ENCODE peak calls at places on chromosomes 11 and 22, in four cellular contexts. U is HCT116, T is SK-N-SH, K is A549. Y is an unnamed sample.

GRCh38 chr11:125951731-125952130 is 5.9 kb downstream of the VSIG10L2 start:
- DNase-seq in T (peak; percentile 78), U (no peak), K (no peak), Y (no peak)

GRCh38 chr11:6655020-6655789 is 404 bp downstream of the DCHS1 start:
- DNase-seq in T (peak; percentile 78), U (no peak), K (no peak), Y (peak; percentile 41)

GRCh38 chr11:128235446-128235845 is 351.9 kb downstream of the ETS1 start:
- DNase-seq in T (peak; percentile 23), U (no peak), K (no peak), Y (peak; percentile 5)

GRCh38 chr22:29633514-29634312 is 30.3 kb downstream of the NF2 start:
- DNase-seq in K (no peak), U (no peak), T (no peak), Y (no peak)

GRCh38 chr11:3983101-3983500 is 111.5 kb upstream of the RRM1 start:
- DNase-seq in T (no peak), K (no peak), U (no peak), Y (no peak)

GRCh38 chr11:134725939-134726639 is 314.0 kb upstream of the B3GAT1 start:
- DNase-seq in K (peak; percentile 19), T (peak; percentile 42), U (peak; percentile 35), Y (peak; percentile 77)

GRCh38 chr11:12889243-12889642 is 119.9 kb upstream of the RASSF10 start:
- DNase-seq in K (no peak), T (no peak), U (no peak), Y (no peak)

GRCh38 chr11:86495341-86495740 is 120.7 kb downstream of the CCDC81 start:
- DNase-seq in K (no peak), U (no peak), T (peak; percentile 27), Y (no peak)

GRCh38 chr22:45453764-45454163 is 40.3 kb downstream of the RIBC2 start:
- DNase-seq in U (no peak), K (no peak), T (no peak), Y (no peak)

GRCh38 chr11:86442827-86443226 is 68.1 kb downstream of the CCDC81 start:
- DNase-seq in U (no peak), K (no peak), T (no peak), Y (no peak)

GRCh38 chr11:26623076-26623666 is 51.1 kb upstream of the MUC15 start:
- DNase-seq in U (no peak), T (no peak), K (peak; percentile 42), Y (no peak)

GRCh38 chr11:19864141-19865120 is 151.8 kb downstream of the NAV2 start:
- DNase-seq in T (no peak), K (no peak), U (no peak), Y (peak; percentile 43)

GRCh38 chr11:77510095-77510494 is 36.2 kb upstream of the PAK1 start:
- DNase-seq in K (no peak), U (no peak), T (no peak), Y (no peak)

GRCh38 chr11:64754124-64754918 is 5.5 kb downstream of the PYGM start:
- DNase-seq in U (no peak), K (no peak), T (no peak), Y (no peak)

GRCh38 chr11:27234043-27234668 is 128.9 kb downstream of the CCDC34 start:
- DNase-seq in T (no peak), K (peak; percentile 82), U (no peak), Y (no peak)

GRCh38 chr11:131108780-131109179 is 192.5 kb upstream of the SNX19 start:
- DNase-seq in U (no peak), K (peak; percentile 13), T (no peak), Y (no peak)

GRCh38 chr11:96472085-96472484 is 82.3 kb downstream of the JRKL start:
- DNase-seq in K (peak; percentile 2), T (no peak), U (no peak), Y (peak; percentile 32)

GRCh38 chr11:60977224-60977623 is 5.7 kb downstream of the CD6 start:
- DNase-seq in K (no peak), U (no peak), T (no peak), Y (no peak)

GRCh38 chr11:73137942-73138274 is 4.2 kb downstream of the FCHSD2 start:
- DNase-seq in T (no peak), K (no peak), U (no peak), Y (no peak)

GRCh38 chr11:32434116-32434386 is 1.3 kb downstream of the WT1 start:
- DNase-seq in U (no peak), K (no peak), T (no peak), Y (no peak)

GRCh38 chr11:26778000-26778757 is 56.3 kb upstream of the SLC5A12 start:
- DNase-seq in K (no peak), U (no peak), T (no peak), Y (no peak)

GRCh38 chr22:16917144-16918003 is 90.6 kb downstream of the GAB4 start:
- DNase-seq in U (peak; percentile 65), K (peak; percentile 65), T (peak; percentile 53), Y (peak; percentile 90)

GRCh38 chr11:67504950-67505561 is at the start of gene PITPNM1:
- DNase-seq in T (peak; percentile 86), K (peak; percentile 62), U (no peak), Y (peak; percentile 75)

GRCh38 chr11:83285771-83286528 is at the start of gene CCDC90B:
- DNase-seq in T (peak; percentile 89), U (peak; percentile 97), K (peak; percentile 98), Y (peak; percentile 99)
- TF ChIP-seq REST in T (peak; percentile 20), U (no peak), K (no peak), Y (no peak)

GRCh38 chr11:2289350-2289749 is 12.4 kb downstream of the C11orf21 start:
- DNase-seq in K (no peak), U (no peak), T (no peak), Y (no peak)
- H3K4me2 ChIP-seq in K (no peak overlapping the region), U (no peak overlapping the region), T (no peak overlapping the region), Y (no peak overlapping the region)

DNA sequence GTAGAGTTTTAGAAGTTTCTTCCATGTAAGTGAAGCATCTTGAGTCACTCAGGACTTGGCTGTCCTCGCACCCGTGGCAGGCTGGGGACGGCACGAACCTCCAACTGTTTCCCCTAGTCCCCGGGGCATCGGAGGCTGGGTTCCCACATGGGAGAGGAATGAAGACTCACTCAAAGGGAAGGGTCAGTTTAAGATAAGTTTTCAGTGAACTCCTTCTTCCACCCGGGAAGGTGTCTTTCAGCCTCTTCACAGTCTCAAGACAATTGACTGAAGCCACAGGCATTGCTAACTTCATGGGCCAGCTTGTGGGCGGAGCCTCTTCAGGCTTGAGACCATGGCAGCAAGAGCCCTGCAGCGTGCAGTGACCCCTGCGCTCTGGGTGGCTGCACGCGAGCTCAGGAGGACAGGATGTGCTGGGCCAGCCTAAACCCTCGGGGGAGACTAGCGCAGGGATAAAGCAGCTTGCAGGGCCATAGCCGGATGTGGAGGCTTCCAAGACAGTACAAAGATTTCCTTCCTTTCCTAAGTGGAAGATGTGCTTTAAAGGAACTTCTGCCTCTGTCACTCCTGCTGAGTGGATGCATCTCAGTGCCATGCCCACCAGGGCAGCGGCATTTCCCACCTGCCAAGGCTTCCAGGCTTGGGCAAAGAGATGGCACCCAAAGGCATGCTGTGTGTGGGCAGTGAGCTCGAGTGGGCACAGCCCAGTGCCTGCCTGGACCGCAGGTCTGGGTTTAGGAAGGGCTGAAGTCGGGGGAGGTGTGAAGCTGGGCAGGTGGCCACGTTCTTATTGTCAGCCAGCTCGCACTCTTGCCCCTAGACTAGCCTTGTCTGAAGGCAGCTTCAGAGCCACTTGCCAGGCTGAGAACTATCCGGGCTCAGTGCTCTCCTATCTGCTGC is 32.9 kb downstream of the PPIL2 start:
- DNase-seq in K (no peak), U (no peak), T (no peak), Y (peak; percentile 49)
- TF ChIP-seq REST in K (no peak), U (no peak), T (no peak), Y (no peak)

GRCh38 chr11:118618991-118619375 is 11.6 kb downstream of the PHLDB1 start:
- DNase-seq in T (no peak), K (no peak), U (no peak), Y (no peak)
- H3K4me2 ChIP-seq in T (peak overlapping the region; percentile 78), K (peak overlapping the region; percentile 30), U (no peak overlapping the region), Y (no peak overlapping the region)

GRCh38 chr11:95068549-95068948 is 1.8 kb downstream of the SRSF8 start:
- DNase-seq in U (peak; percentile 94), T (peak; percentile 68), K (peak; percentile 93), Y (peak; percentile 53)
- TF ChIP-seq REST in U (no peak), T (peak; percentile 33), K (no peak), Y (no peak)

GRCh38 chr11:35324183-35324582 is 95.2 kb downstream of the SLC1A2 start:
- DNase-seq in K (no peak), T (no peak), U (no peak), Y (no peak)

GRCh38 chr11:35321111-35321510 is 98.2 kb downstream of the SLC1A2 start:
- DNase-seq in K (no peak), T (no peak), U (no peak), Y (no peak)

GRCh38 chr11:35323076-35323868 is 96.1 kb downstream of the SLC1A2 start:
- DNase-seq in U (no peak), K (no peak), T (no peak), Y (no peak)

GRCh38 chr11:35322321-35322979 is 96.9 kb downstream of the SLC1A2 start:
- DNase-seq in T (no peak), K (no peak), U (no peak), Y (no peak)

GRCh38 chr11:35321532-35322320 is 97.6 kb downstream of the SLC1A2 start:
- DNase-seq in U (no peak), K (no peak), T (no peak), Y (no peak)
- H3K4me2 ChIP-seq in U (no peak overlapping the region), K (no peak overlapping the region), T (no peak overlapping the region), Y (no peak overlapping the region)

GRCh38 chr11:57379732-57380131 is 1.2 kb downstream of the PRG3 start:
- DNase-seq in T (no peak), U (no peak), K (peak; percentile 48), Y (peak; percentile 93)
- TF ChIP-seq REST in T (peak; percentile 95), U (peak; percentile 85), K (peak; percentile 97), Y (peak; percentile 96)

DNA sequence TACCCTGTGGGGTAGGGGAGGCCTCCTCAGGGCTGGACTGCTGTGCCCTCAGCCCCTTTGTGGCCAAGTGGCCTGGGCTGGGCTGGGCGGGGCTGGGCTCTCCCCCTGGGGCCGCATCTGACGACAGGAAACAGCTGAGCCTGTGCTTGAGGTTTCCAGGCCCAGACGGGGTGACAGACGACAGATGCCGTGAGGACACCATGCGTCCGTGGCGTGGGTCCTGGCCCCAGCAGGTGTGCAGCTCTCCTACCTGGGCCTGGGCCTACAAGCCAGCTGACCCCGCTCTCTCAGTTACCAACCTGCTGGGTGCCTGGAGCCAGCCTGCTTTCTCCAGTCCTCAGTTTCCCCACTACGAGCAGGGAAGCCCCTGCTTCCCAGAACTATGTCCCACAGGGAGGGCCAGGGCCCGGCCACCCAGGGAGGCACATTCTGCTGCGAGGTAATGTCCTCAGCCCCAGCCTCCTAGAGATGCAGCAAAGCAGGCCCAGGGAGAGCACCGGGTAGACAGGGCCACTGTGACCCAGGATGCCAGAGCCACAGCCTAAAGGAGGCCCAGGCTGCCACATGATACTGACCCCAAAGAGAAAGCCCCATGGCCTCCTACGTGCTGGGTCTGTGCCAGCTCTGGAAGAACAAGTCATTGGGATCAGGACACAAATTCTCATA is 181.3 kb downstream of the IGLL1 start:
- DNase-seq in K (no peak), T (no peak), U (no peak), Y (no peak)
- H3K4me2 ChIP-seq in K (no peak overlapping the region), T (no peak overlapping the region), U (no peak overlapping the region), Y (no peak overlapping the region)

DNA sequence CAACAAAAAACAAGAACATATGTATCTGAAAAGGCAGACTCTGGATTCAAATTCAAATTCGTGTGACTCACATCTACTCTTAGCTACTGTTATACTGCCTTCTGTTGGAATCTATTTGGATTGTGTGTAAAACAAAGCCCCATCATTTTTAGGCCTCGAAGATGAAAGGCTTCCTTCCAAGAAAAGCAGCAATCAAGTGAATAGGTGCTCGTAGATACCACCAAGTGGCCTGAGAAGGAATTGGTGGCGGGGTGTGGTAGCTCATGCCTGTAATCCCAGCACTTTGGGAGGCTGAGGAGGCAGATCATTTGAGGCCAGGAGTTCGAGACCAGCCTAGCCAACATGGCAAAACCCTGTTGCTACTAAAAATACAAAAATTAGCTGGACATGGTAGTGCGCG is 4.2 kb downstream of the GRAMD1B start:
- DNase-seq in K (peak; percentile 75), U (peak; percentile 43), T (peak; percentile 30), Y (peak; percentile 78)
- TF ChIP-seq REST in K (no peak), U (no peak), T (no peak), Y (no peak)

Y was measured in GM23338.